ENCODE peak calls at places on chromosomes 16 and 17, in four cellular contexts. Y is GM12891, J is K562, B is H1. U is an unnamed sample.

GRCh38 chr16:11105038-11105903 is 150.7 kb downstream of the SOCS1 start:
- DNase-seq in B (no peak), Y (no peak), J (peak), U (peak)

GRCh38 chr17:9363440-9364350 is 211.9 kb downstream of the STX8 start:
- DNase-seq in Y (no peak), B (no peak), J (no peak), U (no peak)

GRCh38 chr16:4314532-4315184 is 1.2 kb upstream of the GLIS2 start:
- DNase-seq in Y (no peak), J (no peak), B (peak), U (no peak)

GRCh38 chr17:32518856-32519768 is 32.3 kb downstream of the CDK5R1 start:
- DNase-seq in B (peak), Y (no peak), J (no peak), U (no peak)

GRCh38 chr17:2028737-2029136 is 1.2 kb upstream of the DPH1 start:
- DNase-seq in B (no peak), J (no peak), Y (no peak), U (no peak)

GRCh38 chr17:1865252-1866037 is 35.6 kb downstream of the RPA1 start:
- DNase-seq in Y (peak), J (peak), B (peak), U (peak)

GRCh38 chr17:82929676-82930042 is 89.8 kb upstream of the ZNF750 start:
- DNase-seq in J (no peak), Y (no peak), B (no peak), U (no peak)

GRCh38 chr16:73122604-73123386 is 74.9 kb upstream of the ZFHX3 start:
- DNase-seq in B (no peak), Y (no peak), J (no peak), U (no peak)

GRCh38 chr17:83179378-83179777 is 100.0 kb downstream of the METRNL start:
- DNase-seq in Y (no peak), J (no peak), B (no peak), U (no peak)

GRCh38 chr16:69243479-69243878 is 56.5 kb downstream of the SNTB2 start:
- DNase-seq in Y (no peak), B (no peak), J (no peak), U (no peak)

GRCh38 chr17:27256225-27257030 is 37.5 kb upstream of the WSB1 start:
- DNase-seq in Y (no peak), B (no peak), J (no peak), U (no peak)

GRCh38 chr17:77185137-77185536 is 44.4 kb downstream of the SEC14L1 start:
- DNase-seq in B (no peak), Y (no peak), J (no peak), U (no peak)

GRCh38 chr17:70313450-70313849 is 144.1 kb downstream of the KCNJ2 start:
- DNase-seq in J (no peak), B (no peak), Y (no peak), U (no peak)

GRCh38 chr17:27477050-27477647 is 20.9 kb downstream of the KSR1 start:
- DNase-seq in J (no peak), B (no peak), Y (no peak), U (no peak)

GRCh38 chr16:1082952-1083675 is 10.6 kb downstream of the SSTR5 start:
- DNase-seq in J (no peak), B (no peak), Y (no peak), U (no peak)

GRCh38 chr16:1081734-1082265 is 9.3 kb downstream of the SSTR5 start:
- DNase-seq in Y (no peak), B (no peak), J (no peak), U (no peak)

GRCh38 chr16:1079786-1080525 is 7.4 kb downstream of the SSTR5 start:
- DNase-seq in J (no peak), B (no peak), Y (no peak), U (no peak)

GRCh38 chr16:1080801-1081733 is 8.5 kb downstream of the SSTR5 start:
- DNase-seq in B (no peak), J (no peak), Y (no peak), U (no peak)

GRCh38 chr16:1082266-1082951 is 9.9 kb downstream of the SSTR5 start:
- DNase-seq in Y (no peak), J (no peak), B (no peak), U (no peak)
- TF ChIP-seq POLR2AphosphoS5 in Y (no peak), J (no peak), B (no peak), U (no peak)

DNA sequence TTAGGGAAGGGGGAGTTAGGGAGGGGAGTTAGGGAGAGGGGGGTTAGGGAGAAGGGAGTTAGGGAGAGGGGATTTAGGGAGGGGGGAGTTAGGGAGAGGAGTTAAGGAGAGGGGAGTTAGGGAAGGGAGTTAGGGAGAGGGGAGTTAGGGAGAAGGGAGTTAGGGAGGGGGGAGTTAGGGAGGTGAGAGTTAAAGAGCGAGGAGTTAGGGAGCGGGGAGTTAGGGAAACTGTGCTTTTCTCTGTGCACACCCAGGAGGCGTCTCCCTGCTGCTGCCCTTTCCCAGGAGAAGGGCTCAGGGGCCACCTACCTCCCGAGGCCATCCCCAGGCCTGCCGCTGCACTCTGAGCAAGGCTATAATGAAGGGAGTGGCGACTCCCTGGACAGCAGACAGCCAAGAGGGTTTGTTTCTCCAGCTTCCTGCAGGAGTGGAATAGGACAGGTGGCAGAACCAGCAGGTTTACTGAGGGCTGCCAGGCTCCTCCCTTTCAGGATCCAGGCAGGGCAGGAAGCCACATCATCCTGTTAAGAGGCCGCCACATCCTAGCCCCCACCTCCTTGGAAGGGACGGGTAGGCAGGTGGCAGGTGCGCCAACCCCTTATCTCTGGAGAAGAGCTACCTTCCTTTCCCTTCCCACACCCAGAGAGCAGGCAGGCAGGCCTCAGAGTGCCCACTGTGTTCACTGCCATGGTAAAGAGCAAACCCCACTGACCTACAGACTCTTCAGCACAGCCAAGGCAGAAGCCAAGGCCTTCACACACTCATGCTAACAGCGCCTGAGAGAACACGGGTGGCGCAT is 4.3 kb downstream of the CANT1 start:
- DNase-seq in J (no peak), B (no peak), Y (no peak), U (no peak)
- TF ChIP-seq TAF1 in J (no peak), B (no peak), Y (no peak), U (no peak)

DNA sequence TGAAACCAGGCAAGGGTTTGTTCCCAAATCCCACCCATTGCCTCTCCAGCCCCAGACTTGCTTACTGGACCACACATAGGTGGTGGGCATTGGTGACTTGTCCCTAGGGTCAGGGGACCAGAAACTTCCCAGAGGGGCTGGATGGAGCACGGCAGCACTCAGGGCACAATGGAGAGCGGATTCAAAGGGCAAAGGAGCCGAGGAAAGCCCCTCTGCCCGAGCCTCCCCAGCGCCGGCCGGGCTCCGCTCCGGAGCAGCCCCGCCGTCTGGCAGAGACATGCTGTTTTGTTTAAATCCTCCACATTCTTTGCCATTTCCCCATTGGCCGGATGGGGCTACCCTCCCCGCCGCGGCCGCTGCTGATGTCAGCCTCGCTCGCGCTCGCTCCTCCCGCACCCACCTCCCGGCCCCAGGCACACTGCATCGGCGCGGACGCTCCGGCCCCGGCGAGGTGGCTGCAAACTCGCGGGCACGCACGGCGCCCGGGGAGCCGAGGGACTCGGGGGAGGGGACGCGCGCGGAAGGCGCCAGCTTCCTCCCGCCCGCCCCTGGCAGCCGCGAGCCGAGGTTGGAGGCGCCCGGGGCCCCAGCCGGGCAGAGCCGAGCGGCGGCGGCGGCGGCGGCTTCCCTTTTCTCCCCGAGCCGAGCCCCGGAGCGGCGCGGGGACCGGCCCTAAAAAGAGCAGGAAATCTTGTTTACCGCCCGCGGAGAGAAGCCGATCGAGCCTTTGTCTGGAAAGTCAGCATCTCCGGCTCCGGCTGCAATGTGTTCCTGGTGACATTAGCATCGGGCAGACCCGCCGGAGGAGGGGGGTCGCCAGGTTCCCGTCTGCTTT is at the start of gene PITPNC1:
- DNase-seq in J (peak), B (peak), Y (peak), U (peak)
- TF ChIP-seq POLR2A in J (no peak), B (peak), Y (no peak), U (peak)

GRCh38 chr17:17723354-17724261 is 42.4 kb downstream of the RAI1 start:
- DNase-seq in B (peak), Y (peak), J (no peak), U (peak)

GRCh38 chr17:17724991-17725852 is 44.0 kb downstream of the RAI1 start:
- DNase-seq in J (no peak), B (peak), Y (no peak), U (no peak)

GRCh38 chr17:17725853-17726720 is 44.8 kb downstream of the RAI1 start:
- DNase-seq in Y (no peak), B (no peak), J (no peak), U (no peak)

GRCh38 chr17:17722906-17723353 is 41.7 kb downstream of the RAI1 start:
- DNase-seq in B (no peak), Y (no peak), J (no peak), U (no peak)

GRCh38 chr17:17724307-17724921 is 43.2 kb downstream of the RAI1 start:
- DNase-seq in Y (peak), B (peak), J (no peak), U (peak)
- TF ChIP-seq POLR2AphosphoS5 in Y (no peak), B (no peak), J (no peak), U (no peak)

GRCh38 chr16:66619534-66620418 is 15.3 kb downstream of the CMTM3 start:
- DNase-seq in B (no peak), J (peak), Y (no peak), U (no peak)
- TF ChIP-seq TAF1 in B (no peak), J (no peak), Y (no peak), U (no peak)

GRCh38 chr16:1991135-1991551 is 1.4 kb downstream of the SYNGR3 start:
- DNase-seq in B (peak), Y (no peak), J (no peak), U (no peak)

GRCh38 chr16:1991588-1992474 is 2.1 kb downstream of the SYNGR3 start:
- DNase-seq in J (peak), B (peak), Y (peak), U (peak)

GRCh38 chr16:1989826-1990335 is at the start of gene SYNGR3:
- DNase-seq in B (peak), J (no peak), Y (no peak), U (no peak)

GRCh38 chr16:1989209-1989825 is 453 bp upstream of the SYNGR3 start:
- DNase-seq in B (peak), Y (no peak), J (no peak), U (no peak)

GRCh38 chr16:1990336-1991134 is 765 bp downstream of the SYNGR3 start:
- DNase-seq in Y (no peak), B (peak), J (peak), U (no peak)
- TF ChIP-seq POLR2A in Y (no peak), B (no peak), J (peak), U (peak)

GRCh38 chr17:65020284-65020683 is 36.3 kb downstream of the GNA13 start:
- DNase-seq in B (no peak), Y (no peak), J (no peak), U (no peak)
- TF ChIP-seq POLR2AphosphoS5 in B (no peak), Y (no peak), J (no peak), U (no peak)